ENCODE peak calls at places on chromosomes 13 and 19, in five cellular contexts. One of them, this sample, is unnamed.
A peak's percentile ranks its signal among the peaks of the same experiment; 100 is the strongest.

GRCh38 chr13:27442797-27443196 is 7.6 kb downstream of the MTIF3 start:
- DNase-seq in IMR-90: no peak
- DNase-seq in GM23248: no peak
- DNase-seq in HCT116: no peak
- DNase-seq in K562: no peak
- DNase-seq in this sample: peak; percentile 64

GRCh38 chr13:99829156-99829555 is 142.4 kb downstream of the ZIC5 start:
- DNase-seq in GM23248: no peak
- DNase-seq in HCT116: no peak
- DNase-seq in IMR-90: no peak
- DNase-seq in K562: no peak
- DNase-seq in this sample: no peak

GRCh38 chr19:39563408-39563807 is 23.4 kb upstream of the EID2 start:
- DNase-seq in K562: no peak
- DNase-seq in GM23248: peak; percentile 24
- DNase-seq in HCT116: peak; percentile 12
- DNase-seq in IMR-90: peak; percentile 18
- DNase-seq in this sample: no peak

GRCh38 chr19:55882626-55883025 is 46.3 kb downstream of the NLRP4 start:
- DNase-seq in IMR-90: no peak
- DNase-seq in HCT116: no peak
- DNase-seq in K562: no peak
- DNase-seq in GM23248: no peak
- DNase-seq in this sample: no peak

GRCh38 chr13:97879646-97880297 is 73.7 kb upstream of the IPO5 start:
- DNase-seq in HCT116: peak; percentile 12
- DNase-seq in IMR-90: peak; percentile 91
- DNase-seq in K562: no peak
- DNase-seq in GM23248: peak; percentile 91
- DNase-seq in this sample: no peak

GRCh38 chr13:107977175-107977574 is 238.2 kb downstream of the LIG4 start:
- DNase-seq in GM23248: no peak
- DNase-seq in HCT116: no peak
- DNase-seq in K562: no peak
- DNase-seq in IMR-90: no peak
- DNase-seq in this sample: no peak

GRCh38 chr13:24215732-24216131 is 55.2 kb downstream of the SPATA13 start:
- DNase-seq in IMR-90: peak; percentile 60
- DNase-seq in K562: no peak
- DNase-seq in GM23248: peak; percentile 69
- DNase-seq in HCT116: no peak
- DNase-seq in this sample: no peak

GRCh38 chr13:78680064-78680463 is 21.1 kb upstream of the OBI1 start:
- DNase-seq in GM23248: no peak
- DNase-seq in HCT116: no peak
- DNase-seq in IMR-90: no peak
- DNase-seq in K562: no peak
- DNase-seq in this sample: no peak

GRCh38 chr19:56942749-56943148 is 102.2 kb upstream of the PEG3 start:
- DNase-seq in GM23248: peak; percentile 2
- DNase-seq in IMR-90: no peak
- DNase-seq in K562: peak; percentile 13
- DNase-seq in HCT116: no peak
- DNase-seq in this sample: no peak

GRCh38 chr13:74133657-74134201 is 475 bp downstream of the KLF12 start:
- DNase-seq in HCT116: peak; percentile 29
- DNase-seq in GM23248: peak; percentile 93
- DNase-seq in IMR-90: peak; percentile 95
- DNase-seq in K562: peak; percentile 7
- DNase-seq in this sample: peak; percentile 71

GRCh38 chr13:24301434-24301833 is 7.9 kb upstream of the C1QTNF9 start:
- DNase-seq in IMR-90: no peak
- DNase-seq in HCT116: no peak
- DNase-seq in K562: no peak
- DNase-seq in GM23248: no peak
- DNase-seq in this sample: no peak

GRCh38 chr19:23795462-23795861 is 36.8 kb upstream of the ZNF681 start:
- DNase-seq in GM23248: no peak
- DNase-seq in IMR-90: no peak
- DNase-seq in K562: no peak
- DNase-seq in HCT116: no peak
- DNase-seq in this sample: no peak

GRCh38 chr13:51519839-51520238 is 64.4 kb upstream of the WDFY2 start:
- DNase-seq in HCT116: no peak
- DNase-seq in K562: no peak
- DNase-seq in GM23248: peak; percentile 71
- DNase-seq in IMR-90: peak; percentile 61
- DNase-seq in this sample: no peak

GRCh38 chr13:77492982-77493381 is 42.5 kb upstream of the SCEL start:
- DNase-seq in K562: no peak
- DNase-seq in GM23248: peak; percentile 51
- DNase-seq in HCT116: peak; percentile 23
- DNase-seq in IMR-90: no peak
- DNase-seq in this sample: no peak

GRCh38 chr19:45717983-45718650 is 12.6 kb downstream of the FBXO46 start:
- DNase-seq in HCT116: no peak
- DNase-seq in GM23248: no peak
- DNase-seq in K562: no peak
- DNase-seq in IMR-90: no peak
- DNase-seq in this sample: no peak

GRCh38 chr13:65656740-65657329 is 1573.3 kb downstream of the PCDH9 start:
- DNase-seq in HCT116: no peak
- DNase-seq in IMR-90: peak; percentile 30
- DNase-seq in GM23248: peak; percentile 6
- DNase-seq in K562: no peak
- DNase-seq in this sample: no peak

GRCh38 chr19:30339624-30340525 is 32.3 kb upstream of the ZNF536 start:
- DNase-seq in HCT116: no peak
- DNase-seq in GM23248: no peak
- DNase-seq in IMR-90: no peak
- DNase-seq in K562: no peak
- DNase-seq in this sample: peak; percentile 28

GRCh38 chr13:113119166-113119821 is 3.3 kb upstream of the F10 start:
- DNase-seq in GM23248: no peak
- DNase-seq in HCT116: no peak
- DNase-seq in IMR-90: no peak
- DNase-seq in K562: no peak
- DNase-seq in this sample: no peak

GRCh38 chr19:31339405-31339804 is 9.8 kb downstream of the TSHZ3 start:
- DNase-seq in IMR-90: no peak
- DNase-seq in HCT116: no peak
- DNase-seq in GM23248: no peak
- DNase-seq in K562: no peak
- DNase-seq in this sample: no peak

GRCh38 chr13:60329221-60329983 is 67.6 kb upstream of the TDRD3 start:
- DNase-seq in IMR-90: peak; percentile 16
- DNase-seq in GM23248: peak; percentile 42
- DNase-seq in HCT116: peak; percentile 18
- DNase-seq in K562: peak; percentile 35
- DNase-seq in this sample: no peak

GRCh38 chr19:40578442-40578908 is 1.8 kb downstream of the SHKBP1 start:
- DNase-seq in K562: peak; percentile 76
- DNase-seq in GM23248: peak; percentile 28
- DNase-seq in IMR-90: peak; percentile 41
- DNase-seq in HCT116: no peak
- DNase-seq in this sample: no peak

GRCh38 chr19:44846455-44847143 is 502 bp downstream of the NECTIN2 start:
- DNase-seq in IMR-90: no peak
- DNase-seq in K562: no peak
- DNase-seq in GM23248: peak; percentile 44
- DNase-seq in HCT116: no peak
- DNase-seq in this sample: peak; percentile 52

GRCh38 chr13:51585696-51586095 is 1.4 kb downstream of the WDFY2 start:
- DNase-seq in K562: no peak
- DNase-seq in IMR-90: peak; percentile 62
- DNase-seq in HCT116: no peak
- DNase-seq in GM23248: peak; percentile 86
- DNase-seq in this sample: no peak

GRCh38 chr13:104477256-104477655 is 1411.0 kb upstream of the SLC10A2 start:
- DNase-seq in K562: no peak
- DNase-seq in IMR-90: no peak
- DNase-seq in HCT116: no peak
- DNase-seq in GM23248: no peak
- DNase-seq in this sample: no peak

GRCh38 chr13:113666951-113667701 is at the start of gene GRK1:
- DNase-seq in HCT116: no peak
- DNase-seq in GM23248: no peak
- DNase-seq in K562: no peak
- DNase-seq in IMR-90: no peak
- DNase-seq in this sample: no peak

GRCh38 chr19:45217957-45218334 is 27.3 kb downstream of the EXOC3L2 start:
- DNase-seq in IMR-90: no peak
- DNase-seq in K562: no peak
- DNase-seq in HCT116: no peak
- DNase-seq in GM23248: no peak
- DNase-seq in this sample: no peak

GRCh38 chr19:43572172-43572588 is 3.1 kb downstream of the XRCC1 start:
- DNase-seq in HCT116: no peak
- DNase-seq in K562: no peak
- DNase-seq in GM23248: no peak
- DNase-seq in IMR-90: no peak
- DNase-seq in this sample: no peak

GRCh38 chr13:41962994-41963393 is 2.1 kb upstream of the VWA8 start:
- DNase-seq in GM23248: no peak
- DNase-seq in K562: no peak
- DNase-seq in IMR-90: peak; percentile 44
- DNase-seq in HCT116: no peak
- DNase-seq in this sample: no peak

GRCh38 chr13:99287544-99287943 is 19.7 kb downstream of the GPR183 start:
- DNase-seq in IMR-90: no peak
- DNase-seq in HCT116: no peak
- DNase-seq in K562: no peak
- DNase-seq in GM23248: no peak
- DNase-seq in this sample: no peak

GRCh38 chr13:93765811-93766210 is 539.2 kb downstream of the GPC6 start:
- DNase-seq in K562: no peak
- DNase-seq in IMR-90: no peak
- DNase-seq in GM23248: no peak
- DNase-seq in HCT116: no peak
- DNase-seq in this sample: no peak

GRCh38 chr13:111252449-111253124 is 67.9 kb upstream of the TEX29 start:
- DNase-seq in GM23248: peak; percentile 63
- DNase-seq in K562: no peak
- DNase-seq in IMR-90: peak; percentile 20
- DNase-seq in HCT116: no peak
- DNase-seq in this sample: no peak

GRCh38 chr13:75173457-75174356 is 308.3 kb downstream of the TBC1D4 start:
- DNase-seq in K562: no peak
- DNase-seq in HCT116: no peak
- DNase-seq in GM23248: no peak
- DNase-seq in IMR-90: no peak
- DNase-seq in this sample: no peak

GRCh38 chr19:48333467-48334384 is 8.4 kb downstream of the EMP3 start:
- DNase-seq in HCT116: peak; percentile 90
- DNase-seq in K562: peak; percentile 93
- DNase-seq in IMR-90: peak; percentile 91
- DNase-seq in GM23248: peak; percentile 98
- DNase-seq in this sample: peak; percentile 98

GRCh38 chr19:3604227-3604986 is 2.3 kb downstream of the TBXA2R start:
- DNase-seq in K562: no peak
- DNase-seq in GM23248: no peak
- DNase-seq in IMR-90: no peak
- DNase-seq in HCT116: no peak
- DNase-seq in this sample: no peak

GRCh38 chr19:1875646-1876493 is 9.4 kb downstream of the ABHD17A start:
- DNase-seq in HCT116: peak; percentile 68
- DNase-seq in GM23248: peak; percentile 98
- DNase-seq in K562: peak; percentile 81
- DNase-seq in IMR-90: peak; percentile 83
- DNase-seq in this sample: peak; percentile 97
- H3K4me3 ChIP-seq in HCT116: peak overlapping the region; percentile 76
- H3K4me3 ChIP-seq in GM23248: peak overlapping the region; percentile 91
- H3K4me3 ChIP-seq in K562: peak overlapping the region; percentile 100
- H3K4me3 ChIP-seq in IMR-90: peak overlapping the region; percentile 90
- H3K4me3 ChIP-seq in this sample: peak overlapping the region; percentile 78

GRCh38 chr19:7981199-7981598 is 24.2 kb downstream of the ELAVL1 start:
- DNase-seq in GM23248: no peak
- DNase-seq in HCT116: no peak
- DNase-seq in K562: no peak
- DNase-seq in IMR-90: no peak
- DNase-seq in this sample: no peak

GRCh38 chr19:7981661-7982060 is 23.8 kb downstream of the ELAVL1 start:
- DNase-seq in HCT116: no peak
- DNase-seq in IMR-90: no peak
- DNase-seq in GM23248: no peak
- DNase-seq in K562: no peak
- DNase-seq in this sample: no peak

GRCh38 chr19:7982651-7983099 is 22.8 kb downstream of the ELAVL1 start:
- DNase-seq in HCT116: no peak
- DNase-seq in GM23248: no peak
- DNase-seq in IMR-90: no peak
- DNase-seq in K562: no peak
- DNase-seq in this sample: no peak

GRCh38 chr19:7983286-7983950 is 22.0 kb downstream of the ELAVL1 start:
- DNase-seq in K562: no peak
- DNase-seq in GM23248: no peak
- DNase-seq in IMR-90: no peak
- DNase-seq in HCT116: no peak
- DNase-seq in this sample: no peak

GRCh38 chr19:7982103-7982502 is 23.3 kb downstream of the ELAVL1 start:
- DNase-seq in K562: no peak
- DNase-seq in IMR-90: no peak
- DNase-seq in GM23248: no peak
- DNase-seq in HCT116: no peak
- DNase-seq in this sample: no peak
- H3K36me3 ChIP-seq in K562: peaks cover 95% of the 10 kb centered on the region
- H3K36me3 ChIP-seq in IMR-90: peaks cover 66% of the 10 kb centered on the region
- H3K36me3 ChIP-seq in GM23248: no peaks in the 10 kb centered on the region
- H3K36me3 ChIP-seq in HCT116: peaks cover 30% of the 10 kb centered on the region
- H3K36me3 ChIP-seq in this sample: no peaks in the 10 kb centered on the region

DNA sequence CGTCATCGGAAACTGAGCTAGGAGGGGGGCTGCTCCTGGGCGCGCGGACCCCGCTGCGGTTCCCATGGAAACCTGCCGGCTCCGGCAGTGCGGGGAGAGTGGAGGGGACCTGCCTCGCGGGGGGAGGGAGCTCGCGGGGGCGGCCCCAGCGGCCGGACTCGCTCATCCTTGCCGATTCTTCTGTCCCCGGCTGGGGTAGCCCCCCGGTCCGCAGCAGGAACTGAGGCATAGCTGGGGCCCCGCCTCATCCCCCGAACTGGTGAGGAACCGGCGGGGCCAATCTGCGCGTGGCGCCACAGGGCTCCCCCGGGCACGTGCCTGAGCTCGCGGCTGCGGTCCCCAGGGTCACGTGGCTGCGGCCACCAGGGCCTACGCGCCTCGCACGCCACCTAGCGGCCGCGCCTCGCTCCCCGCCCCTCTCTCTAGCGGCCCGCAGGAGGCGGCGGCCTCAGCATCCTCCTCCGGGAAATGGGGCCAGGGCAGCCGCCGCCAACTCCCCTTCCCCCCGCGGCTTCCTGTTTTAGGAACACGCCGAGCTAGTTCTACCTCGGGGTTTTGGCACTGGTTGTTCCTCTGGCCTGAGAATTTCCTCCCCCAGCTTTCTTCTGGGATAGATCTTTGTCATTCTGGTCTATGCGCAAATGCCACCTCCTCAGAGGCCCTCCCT is 1.7 kb upstream of the ELAVL3 start:
- DNase-seq in IMR-90: peak; percentile 72
- DNase-seq in K562: peak; percentile 93
- DNase-seq in GM23248: peak; percentile 91
- DNase-seq in HCT116: peak; percentile 51
- DNase-seq in this sample: peak; percentile 81
- H3K4me3 ChIP-seq in IMR-90: peak overlapping the region; percentile 49
- H3K4me3 ChIP-seq in K562: peak overlapping the region; percentile 39
- H3K4me3 ChIP-seq in GM23248: peak overlapping the region; percentile 63
- H3K4me3 ChIP-seq in HCT116: no peak overlapping the region
- H3K4me3 ChIP-seq in this sample: peak overlapping the region; percentile 7

GRCh38 chr13:31000889-31001288 is 68.4 kb downstream of the TEX26 start:
- DNase-seq in GM23248: peak; percentile 29
- DNase-seq in K562: no peak
- DNase-seq in IMR-90: no peak
- DNase-seq in HCT116: no peak
- DNase-seq in this sample: no peak
- H3K36me3 ChIP-seq in GM23248: no peaks in the 10 kb centered on the region
- H3K36me3 ChIP-seq in K562: no peaks in the 10 kb centered on the region
- H3K36me3 ChIP-seq in IMR-90: no peaks in the 10 kb centered on the region
- H3K36me3 ChIP-seq in HCT116: no peaks in the 10 kb centered on the region
- H3K36me3 ChIP-seq in this sample: no peaks in the 10 kb centered on the region